ENCODE peak calls at places on chromosomes 6 and 20, in six cellular contexts. K is left ventricle myocardium inferior, V is BJ, Y is heart right ventricle, X is fibroblast of mammary gland, F is GM12865. S is an unnamed sample.

GRCh38 chr6:28981391-28981832 is 23.7 kb downstream of the ZNF311 start:
- DNase-seq in K (peak; percentile 56), V (no peak), Y (peak; percentile 53), X (peak; percentile 70), F (peak; percentile 76), S (peak; percentile 66)

GRCh38 chr6:155381856-155382690 is 67.8 kb upstream of the TFB1M start:
- DNase-seq in K (no peak), V (peak; percentile 26), Y (no peak), X (peak; percentile 96), F (no peak), S (no peak)

GRCh38 chr6:44058617-44059358 is 68.5 kb downstream of the MRPL14 start:
- DNase-seq in K (peak; percentile 77), V (peak; percentile 99), Y (peak; percentile 63), X (peak; percentile 100), F (peak; percentile 72), S (no peak)

GRCh38 chr20:14055127-14055742 is 59.9 kb downstream of the MACROD2 start:
- DNase-seq in K (no peak), V (peak; percentile 24), Y (no peak), X (peak; percentile 76), F (peak; percentile 75), S (peak; percentile 71)

GRCh38 chr20:543369-544152 is at the start of gene CSNK2A1:
- DNase-seq in K (peak; percentile 93), V (peak; percentile 74), Y (peak; percentile 95), X (peak; percentile 92), F (peak; percentile 97), S (peak; percentile 93)

GRCh38 chr6:124010574-124010973 is 206.9 kb downstream of the NKAIN2 start:
- DNase-seq in K (no peak), V (no peak), Y (no peak), X (no peak), F (no peak), S (no peak)

GRCh38 chr6:21201181-21201580 is 392.4 kb upstream of the SOX4 start:
- DNase-seq in K (no peak), V (no peak), Y (no peak), X (no peak), F (no peak), S (no peak)

GRCh38 chr20:58389324-58389967 is 417 bp downstream of the VAPB start:
- DNase-seq in K (peak; percentile 41), V (no peak), Y (no peak), X (peak; percentile 19), F (peak; percentile 70), S (no peak)

GRCh38 chr20:62825288-62825993 is 8.6 kb downstream of the COL9A3 start:
- DNase-seq in K (no peak), V (no peak), Y (peak; percentile 21), X (no peak), F (no peak), S (no peak)

GRCh38 chr6:21947751-21948386 is 349.0 kb downstream of the PRL start:
- DNase-seq in K (no peak), V (no peak), Y (no peak), X (no peak), F (no peak), S (no peak)

GRCh38 chr6:37308084-37308817 is 45.5 kb upstream of the RNF8 start:
- DNase-seq in K (no peak), V (no peak), Y (no peak), X (peak; percentile 61), F (no peak), S (no peak)

GRCh38 chr6:115064680-115065079 is 721.9 kb upstream of the HS3ST5 start:
- DNase-seq in K (no peak), V (no peak), Y (no peak), X (no peak), F (no peak), S (no peak)

GRCh38 chr6:15038013-15038791 is 207.7 kb upstream of the JARID2 start:
- DNase-seq in K (no peak), V (no peak), Y (no peak), X (no peak), F (no peak), S (no peak)

GRCh38 chr6:41451515-41452163 is 94.5 kb upstream of the FOXP4 start:
- DNase-seq in K (no peak), V (peak; percentile 33), Y (peak; percentile 50), X (peak; percentile 47), F (no peak), S (no peak)

GRCh38 chr6:54717849-54718455 is 128.6 kb upstream of the FAM83B start:
- DNase-seq in K (no peak), V (no peak), Y (no peak), X (peak; percentile 51), F (peak; percentile 71), S (peak; percentile 61)

GRCh38 chr20:33858666-33859065 is 47.5 kb downstream of the CHMP4B start:
- DNase-seq in K (no peak), V (no peak), Y (no peak), X (no peak), F (no peak), S (no peak)

GRCh38 chr20:2156666-2157624 is 55.3 kb downstream of the STK35 start:
- DNase-seq in K (no peak), V (no peak), Y (no peak), X (peak; percentile 74), F (no peak), S (no peak)

GRCh38 chr6:112180095-112180820 is 74.1 kb downstream of the LAMA4 start:
- DNase-seq in K (no peak), V (no peak), Y (no peak), X (peak; percentile 91), F (peak; percentile 83), S (peak; percentile 77)

GRCh38 chr6:142907544-142907943 is 37.4 kb downstream of the HIVEP2 start:
- DNase-seq in K (no peak), V (no peak), Y (no peak), X (no peak), F (peak; percentile 72), S (no peak)

GRCh38 chr20:48706710-48707339 is 121.0 kb downstream of the PREX1 start:
- DNase-seq in K (no peak), V (no peak), Y (peak; percentile 43), X (no peak), F (no peak), S (no peak)

GRCh38 chr6:91590191-91590590 is 1003.3 kb upstream of the MAP3K7 start:
- DNase-seq in K (no peak), V (no peak), Y (no peak), X (no peak), F (no peak), S (no peak)

GRCh38 chr6:164107297-164107995 is 692.9 kb downstream of the QKI start:
- DNase-seq in K (no peak), V (no peak), Y (no peak), X (no peak), F (no peak), S (no peak)

GRCh38 chr20:59604770-59605665 is 678 bp downstream of the PHACTR3 start:
- DNase-seq in K (no peak), V (no peak), Y (peak; percentile 23), X (no peak), F (no peak), S (no peak)
- H3K4me3 ChIP-seq in K (peak overlapping the region; percentile 65), V (no peak overlapping the region), Y (peak overlapping the region; percentile 33), X (no peak overlapping the region), F (no peak overlapping the region), S (no peak overlapping the region)

GRCh38 chr20:18728867-18729224 is 84.7 kb upstream of the SCP2D1 start:
- DNase-seq in K (no peak), V (no peak), Y (no peak), X (no peak), F (no peak), S (no peak)
- H3K4me3 ChIP-seq in K (no peak overlapping the region), V (no peak overlapping the region), Y (no peak overlapping the region), X (no peak overlapping the region), F (peak overlapping the region; percentile 7), S (no peak overlapping the region)

DNA sequence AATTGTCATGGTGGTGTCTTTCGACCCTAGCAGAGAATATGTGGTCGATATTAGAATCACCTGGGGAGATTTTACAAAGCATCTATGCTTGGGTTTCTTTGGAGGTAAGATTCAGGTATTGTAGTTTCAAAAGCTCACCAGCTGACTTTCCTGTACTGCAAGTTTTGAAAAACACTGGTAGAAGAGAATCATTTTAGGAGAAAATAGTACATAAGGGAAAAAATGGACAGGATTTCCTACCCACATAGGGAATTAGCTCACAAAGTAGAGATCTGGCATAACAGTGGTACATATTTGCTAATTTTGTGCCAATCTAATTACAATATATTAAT is 27.4 kb upstream of the ABT1 start:
- DNase-seq in K (no peak), V (no peak), Y (no peak), X (no peak), F (no peak), S (no peak)
- H3K4me3 ChIP-seq in K (peak overlapping the region; percentile 66), V (peak overlapping the region; percentile 42), Y (peak overlapping the region; percentile 53), X (peak overlapping the region; percentile 87), F (peak overlapping the region; percentile 79), S (peak overlapping the region; percentile 59)

DNA sequence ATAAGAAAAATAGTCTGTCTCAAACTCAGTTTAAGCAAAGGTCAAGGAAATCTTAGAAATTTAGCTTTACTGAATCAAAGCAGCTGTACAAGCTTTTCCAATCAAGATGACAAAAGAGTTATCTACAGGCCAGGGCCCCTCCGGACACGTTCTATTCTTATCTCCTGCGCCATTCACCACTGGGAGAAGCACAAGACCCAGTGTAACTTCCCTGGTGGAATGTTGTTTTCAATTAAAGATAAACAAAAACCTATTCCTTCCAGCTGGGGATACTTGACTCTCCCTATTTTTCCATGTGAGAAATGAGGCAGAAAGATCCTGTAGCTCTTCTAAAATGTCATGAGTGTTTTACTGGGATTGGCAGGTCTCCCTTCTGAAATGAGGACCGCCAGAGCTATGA is 123.3 kb downstream of the TBX18 start:
- DNase-seq in K (peak; percentile 18), V (no peak), Y (no peak), X (no peak), F (no peak), S (no peak)
- H3K4me3 ChIP-seq in K (no peak overlapping the region), V (no peak overlapping the region), Y (no peak overlapping the region), X (no peak overlapping the region), F (no peak overlapping the region), S (no peak overlapping the region)

S was measured in Jurkat, Clone E6-1.